ENCODE peak calls at places on chromosomes 4 and X, in six cellular contexts. M is IMR-90, A is H9, F is neuronal stem cell, C is trophoblast cell, E is mesenchymal stem cell. D is an unnamed sample. For H3K79me1, the result is how much of the 10 kb centered on the place peaks cover.

GRCh38 chr4:2768921-2769336 is 12.8 kb upstream of the TNIP2 start:
- DNase-seq in M (no peak), A (no peak), F (no peak), C (no peak), E (peak), D (no peak)

GRCh38 chrX:107562482-107562881 is 65.8 kb upstream of the PRPS1 start:
- DNase-seq in M (peak), A (no peak), F (no peak), C (peak), E (peak), D (peak)

GRCh38 chr4:8352368-8353157 is 83.0 kb downstream of the HTRA3 start:
- DNase-seq in M (no peak), A (peak), F (no peak), C (no peak), E (no peak), D (no peak)

GRCh38 chrX:48897621-48898306 is at the start of the genes PQBP1 and TIMM17B:
- DNase-seq in M (peak), A (peak), F (peak), C (peak), E (peak), D (peak)

GRCh38 chr4:70544279-70544870 is 26.0 kb downstream of the AMTN start:
- DNase-seq in M (peak), A (no peak), F (peak), C (no peak), E (peak), D (peak)

GRCh38 chrX:47166126-47166525 is 21.1 kb downstream of the RBM10 start:
- DNase-seq in M (peak), A (no peak), F (no peak), C (peak), E (peak), D (no peak)

GRCh38 chr4:88659061-88659889 is 38.4 kb downstream of the NAP1L5 start:
- DNase-seq in M (peak), A (peak), F (peak), C (peak), E (peak), D (peak)

GRCh38 chrX:109373468-109373867 is 108.4 kb downstream of the GUCY2F start:
- DNase-seq in M (no peak), A (no peak), F (no peak), C (no peak), E (no peak), D (no peak)

GRCh38 chrX:53280703-53281320 is 572 bp downstream of the IQSEC2 start:
- DNase-seq in M (peak), A (no peak), F (no peak), C (peak), E (peak), D (peak)

GRCh38 chr4:65416875-65417274 is 253.4 kb downstream of the EPHA5 start:
- DNase-seq in M (no peak), A (peak), F (no peak), C (no peak), E (no peak), D (peak)

GRCh38 chrX:7133036-7133412 is 14.5 kb upstream of the STS start:
- DNase-seq in M (peak), A (no peak), F (no peak), C (no peak), E (no peak), D (peak)

GRCh38 chr4:154416183-154416543 is 75.4 kb downstream of the DCHS2 start:
- DNase-seq in M (no peak), A (peak), F (peak), C (no peak), E (peak), D (peak)

GRCh38 chr4:150986085-150986484 is 29.0 kb downstream of the LRBA start:
- DNase-seq in M (no peak), A (no peak), F (no peak), C (no peak), E (no peak), D (no peak)

GRCh38 chr4:98430708-98431403 is 169.7 kb downstream of the RAP1GDS1 start:
- DNase-seq in M (peak), A (no peak), F (no peak), C (peak), E (peak), D (peak)

GRCh38 chr4:139740531-139741041 is 75.0 kb downstream of the MGST2 start:
- DNase-seq in M (peak), A (no peak), F (no peak), C (no peak), E (peak), D (peak)

GRCh38 chrX:153968255-153968654 is 3.4 kb downstream of the HCFC1 start:
- DNase-seq in M (no peak), A (no peak), F (no peak), C (no peak), E (no peak), D (no peak)

GRCh38 chr4:113623274-113623894 is 138.2 kb downstream of the CAMK2D start:
- DNase-seq in M (peak), A (no peak), F (no peak), C (peak), E (no peak), D (no peak)

GRCh38 chrX:15497865-15498264 is 2.7 kb upstream of the BMX start:
- DNase-seq in M (peak), A (peak), F (peak), C (no peak), E (peak), D (peak)

GRCh38 chr4:71184195-71184781 is 154.5 kb upstream of the SLC4A4 start:
- DNase-seq in M (peak), A (peak), F (peak), C (peak), E (peak), D (peak)

GRCh38 chr4:141458501-141458900 is 177.9 kb upstream of the IL15 start:
- DNase-seq in M (peak), A (no peak), F (no peak), C (no peak), E (no peak), D (peak)

GRCh38 chr4:169583563-169583962 is 28.8 kb downstream of the NEK1 start:
- DNase-seq in M (peak), A (no peak), F (no peak), C (no peak), E (peak), D (no peak)

GRCh38 chr4:81405900-81406401 is 65.8 kb downstream of the RASGEF1B start:
- DNase-seq in M (peak), A (no peak), F (peak), C (peak), E (peak), D (peak)

GRCh38 chr4:175776217-175776616 is 35.8 kb downstream of the GPM6A start:
- DNase-seq in M (no peak), A (peak), F (no peak), C (no peak), E (no peak), D (peak)

GRCh38 chrX:152600853-152601635 is 36.7 kb upstream of the GABRQ start:
- DNase-seq in M (no peak), A (peak), F (peak), C (no peak), E (no peak), D (peak)

GRCh38 chr4:67320645-67321044 is 224.7 kb downstream of the CENPC start:
- DNase-seq in M (no peak), A (no peak), F (no peak), C (no peak), E (no peak), D (no peak)

GRCh38 chr4:151745727-151746231 is 15.0 kb downstream of the GATB start:
- DNase-seq in M (peak), A (no peak), F (no peak), C (no peak), E (peak), D (peak)

GRCh38 chr4:158578476-158578875 is 56.8 kb downstream of the RXFP1 start:
- DNase-seq in M (peak), A (no peak), F (no peak), C (no peak), E (peak), D (peak)

GRCh38 chrX:119240356-119240755 is 4.3 kb downstream of the PGRMC1 start:
- DNase-seq in M (peak), A (no peak), F (no peak), C (no peak), E (no peak), D (no peak)

GRCh38 chr4:61333490-61333889 is 133.4 kb downstream of the ADGRL3 start:
- DNase-seq in M (no peak), A (no peak), F (no peak), C (no peak), E (no peak), D (peak)

GRCh38 chr4:1743975-1744374 is 22.7 kb downstream of the TACC3 start:
- DNase-seq in M (no peak), A (no peak), F (no peak), C (no peak), E (no peak), D (no peak)

GRCh38 chr4:141275834-141276233 is 55.1 kb downstream of the ZNF330 start:
- DNase-seq in M (peak), A (no peak), F (no peak), C (no peak), E (peak), D (peak)

GRCh38 chrX:67604979-67605703 is 61.3 kb downstream of the AR start:
- DNase-seq in M (peak), A (no peak), F (no peak), C (no peak), E (peak), D (peak)

GRCh38 chr4:129994715-129995114 is 898.8 kb downstream of the C4orf33 start:
- DNase-seq in M (no peak), A (no peak), F (no peak), C (no peak), E (no peak), D (no peak)

GRCh38 chrX:2696698-2697215 is 5.7 kb downstream of the CD99 start:
- DNase-seq in M (peak), A (no peak), F (no peak), C (no peak), E (peak), D (no peak)

GRCh38 chr4:79576480-79576803 is 168.4 kb upstream of the GK2 start:
- DNase-seq in M (peak), A (no peak), F (peak), C (peak), E (peak), D (peak)

GRCh38 chr4:77921701-77922100 is 59.1 kb downstream of the MRPL1 start:
- DNase-seq in M (peak), A (no peak), F (no peak), C (peak), E (peak), D (no peak)

GRCh38 chr4:5883916-5884315 is 9.0 kb downstream of the CRMP1 start:
- DNase-seq in M (no peak), A (no peak), F (no peak), C (no peak), E (peak), D (no peak)

DNA sequence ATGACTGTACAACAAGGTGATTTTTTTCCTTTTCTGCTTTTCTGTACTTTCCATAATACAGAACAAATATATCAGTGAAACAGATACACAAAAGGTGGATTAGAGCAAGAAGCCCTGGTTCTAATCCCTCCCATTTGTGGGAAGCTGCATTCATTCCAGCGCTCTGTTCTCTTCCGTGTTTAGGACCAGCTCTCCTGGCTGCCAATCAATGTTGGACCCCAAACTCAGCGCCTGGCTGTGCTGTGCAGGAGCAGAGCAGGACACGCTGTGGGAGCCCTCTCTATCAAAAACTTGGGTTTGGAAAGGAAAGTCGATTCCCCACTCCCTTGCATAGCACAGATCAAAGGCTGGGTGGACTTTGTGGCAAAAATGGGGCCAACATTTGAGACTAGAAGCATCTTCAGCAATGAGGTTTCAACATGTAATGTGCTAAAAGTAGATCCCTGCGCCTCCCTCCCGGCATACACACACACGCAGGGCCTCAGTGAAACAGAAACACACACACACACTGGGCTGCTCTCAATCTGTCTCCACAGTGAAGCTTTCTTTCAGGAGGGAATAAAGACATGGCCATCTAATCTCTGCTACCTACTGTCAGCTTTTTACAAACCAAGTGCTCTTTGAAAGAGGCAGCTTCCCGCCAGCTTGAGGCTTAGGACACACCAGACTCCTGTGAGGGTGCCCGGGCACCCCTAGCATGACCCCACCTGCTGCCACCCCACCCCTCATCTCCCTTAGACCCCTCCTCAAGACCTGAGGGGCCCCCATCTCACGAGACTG is 12.2 kb downstream of the WDR1 start:
- DNase-seq in M (no peak), A (no peak), F (no peak), C (no peak), E (peak), D (no peak)
- H3K79me1 ChIP-seq in M (half or more), A (under half), F (under half), C (under half), E (under half), D (under half)

DNA sequence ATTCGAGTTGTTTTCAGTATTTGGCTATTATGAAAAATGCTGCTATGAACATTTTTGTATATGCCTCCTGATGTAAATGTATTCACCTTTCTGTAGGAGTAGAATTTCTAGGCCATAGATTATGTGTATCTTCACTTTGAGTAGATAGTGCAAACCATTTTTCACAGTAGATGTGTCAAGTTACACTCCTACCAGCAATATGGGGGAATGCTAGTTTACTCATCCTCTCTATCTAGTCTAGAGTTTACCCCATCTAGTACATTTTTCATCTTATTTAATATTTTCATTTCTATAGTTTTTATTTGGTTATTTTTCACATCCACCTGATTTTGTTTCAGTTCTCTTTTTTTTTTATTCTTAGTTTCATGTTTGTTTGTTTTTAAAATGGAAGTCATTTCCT is 59.0 kb downstream of the GK start:
- DNase-seq in M (no peak), A (no peak), F (no peak), C (no peak), E (no peak), D (no peak)
- H3K9ac ChIP-seq in M (no peak), A (no peak), F (no peak), C (no peak), E (no peak), D (no peak)

GRCh38 chr4:189049682-189050081 is 891.0 kb upstream of the FRG1 start:
- DNase-seq in M (no peak), A (no peak), F (no peak), C (no peak), E (peak), D (no peak)

GRCh38 chr4:189048119-189048518 is 892.6 kb upstream of the FRG1 start:
- DNase-seq in M (peak), A (no peak), F (no peak), C (no peak), E (peak), D (no peak)

GRCh38 chr4:189053621-189054020 is 887.1 kb upstream of the FRG1 start:
- DNase-seq in M (no peak), A (no peak), F (peak), C (no peak), E (no peak), D (no peak)
- H3K18ac ChIP-seq in M (no peak), A (no peak), F (no peak), C (no peak), E (no peak), D (no peak)

GRCh38 chr4:10105421-10105820 is 11.2 kb downstream of the WDR1 start:
- DNase-seq in M (no peak), A (no peak), F (no peak), C (no peak), E (no peak), D (no peak)

GRCh38 chr4:10107111-10108091 is 9.2 kb downstream of the WDR1 start:
- DNase-seq in M (peak), A (no peak), F (no peak), C (no peak), E (no peak), D (no peak)

GRCh38 chr4:10105920-10106319 is 10.7 kb downstream of the WDR1 start:
- DNase-seq in M (no peak), A (no peak), F (no peak), C (no peak), E (no peak), D (no peak)

GRCh38 chr4:10104991-10105276 is 11.7 kb downstream of the WDR1 start:
- DNase-seq in M (no peak), A (no peak), F (no peak), C (no peak), E (no peak), D (no peak)

GRCh38 chr4:10106421-10107039 is 10.1 kb downstream of the WDR1 start:
- DNase-seq in M (peak), A (no peak), F (no peak), C (peak), E (peak), D (peak)
- H3K79me1 ChIP-seq in M (half or more), A (under half), F (under half), C (under half), E (under half), D (under half)

GRCh38 chrX:73561791-73562190 is 1.2 kb upstream of the CHIC1 start:
- DNase-seq in M (peak), A (no peak), F (no peak), C (no peak), E (no peak), D (no peak)
- H3K9ac ChIP-seq in M (no peak), A (no peak), F (no peak), C (no peak), E (peak), D (no peak)

DNA sequence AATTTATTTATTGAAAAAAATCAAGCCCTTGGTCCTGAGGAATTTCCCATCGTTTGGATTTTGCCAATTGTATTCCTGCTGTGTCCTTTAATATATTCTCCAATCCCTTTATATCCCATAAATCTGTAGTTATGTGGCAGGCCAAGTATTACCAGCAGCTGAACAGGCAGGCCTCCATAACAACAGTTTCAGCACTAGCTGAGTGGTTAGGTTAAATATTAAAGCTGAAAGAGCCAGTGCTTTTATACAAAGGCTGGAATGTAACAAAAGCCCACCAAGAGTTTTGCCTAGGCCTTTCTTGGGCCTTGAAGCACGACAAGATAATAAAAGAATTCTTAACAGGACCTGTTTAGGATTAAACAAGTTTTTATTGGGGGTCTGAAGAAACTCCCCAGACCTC is 366.6 kb upstream of the GALNT7 start:
- DNase-seq in M (no peak), A (no peak), F (no peak), C (no peak), E (no peak), D (no peak)
- H3K18ac ChIP-seq in M (no peak), A (no peak), F (no peak), C (no peak), E (no peak), D (no peak)